ENCODE peak calls at places on chromosomes 1 and 21, in eight cellular contexts. Y is HS-5; M is A673; H is iPS-NIHi11; E is fibroblast of the conjunctiva; X is H54; U is stimulated activated CD4-positive, alpha-beta T cell treated with anti-CD3 and anti-CD28 coated beads, Interleukin-12 subunit alpha, Interleukin-12 subunit beta, amount 100 ng/mL, for 4 hours; W is transverse colon. F is an unnamed sample.
A peak's percentile ranks its signal among the peaks of the same experiment; 100 is the strongest.

GRCh38 chr21:44865561-44866280 is 7.8 kb downstream of the PTTG1IP start:
- DNase-seq in U (no peak), Y (no peak), M (no peak), E (no peak), H (no peak), W (no peak), X (no peak), F (no peak)

GRCh38 chr1:21175670-21176581 is 771 bp downstream of the EIF4G3 start:
- DNase-seq in W (peak; percentile 42), U (peak; percentile 49), X (no peak), E (no peak), H (peak; percentile 53), Y (no peak), M (peak; percentile 68), F (peak; percentile 31)

GRCh38 chr1:61241864-61242472 is 159.6 kb downstream of the NFIA start:
- DNase-seq in Y (no peak), W (no peak), U (no peak), H (no peak), X (no peak), E (no peak), M (no peak), F (no peak)

GRCh38 chr1:229217716-229218115 is 53.2 kb upstream of the RAB4A start:
- DNase-seq in U (no peak), H (no peak), E (no peak), W (no peak), M (no peak), X (no peak), Y (no peak), F (no peak)

GRCh38 chr1:235450886-235451457 is 53.3 kb downstream of the B3GALNT2 start:
- DNase-seq in Y (no peak), W (no peak), E (no peak), U (no peak), X (no peak), M (no peak), H (no peak), F (no peak)

GRCh38 chr1:160083968-160084770 is 2.8 kb downstream of the KCNJ9 start:
- DNase-seq in X (no peak), W (peak; percentile 86), H (peak; percentile 89), Y (no peak), E (no peak), M (no peak), U (peak; percentile 76), F (peak; percentile 78)

GRCh38 chr1:184492543-184492942 is 105.7 kb downstream of the C1orf21 start:
- DNase-seq in E (no peak), H (no peak), W (no peak), X (no peak), Y (no peak), U (no peak), M (no peak), F (no peak)

GRCh38 chr1:248618878-248619277 is 16.0 kb downstream of the OR2T11 start:
- DNase-seq in U (peak; percentile 46), Y (no peak), H (no peak), E (no peak), X (no peak), W (peak; percentile 70), M (peak; percentile 89), F (no peak)

GRCh38 chr1:43206721-43207228 is 34.6 kb downstream of the CFAP57 start:
- DNase-seq in Y (peak; percentile 98), E (peak; percentile 73), U (no peak), X (peak; percentile 64), H (peak; percentile 79), W (no peak), M (peak; percentile 97), F (no peak)

GRCh38 chr1:231317306-231318014 is 20.2 kb downstream of the EXOC8 start:
- DNase-seq in W (no peak), X (no peak), E (no peak), M (no peak), U (no peak), Y (no peak), H (no peak), F (no peak)

F was measured in GM12892.